ENCODE peak calls at places on chromosomes 11 and 22, in seven cellular contexts. J is HL-60, H is IMR-90, B is tibial artery, I is endothelial cell, N is AG04449, L is heart right ventricle. O is an unnamed sample.

GRCh38 chr11:35163209-35163608 is 24.2 kb downstream of the CD44 start:
- DNase-seq in B (no peak), L (no peak), I (no peak), N (no peak), J (no peak), H (no peak), O (no peak)

GRCh38 chr11:89436071-89436470 is 55.1 kb downstream of the NOX4 start:
- DNase-seq in N (peak), J (no peak), H (peak), L (no peak), B (no peak), I (no peak), O (no peak)

GRCh38 chr11:128694618-128695481 is 978 bp downstream of the FLI1 start:
- DNase-seq in B (no peak), H (no peak), I (no peak), N (no peak), L (no peak), J (no peak), O (peak)

GRCh38 chr22:39130892-39131855 is 21.3 kb downstream of the CBX7 start:
- DNase-seq in I (no peak), J (peak), H (peak), B (peak), L (no peak), N (no peak), O (peak)

GRCh38 chr11:70399681-70400112 is 1.4 kb downstream of the CTTN start:
- DNase-seq in L (peak), B (peak), I (peak), H (peak), N (peak), J (peak), O (no peak)

GRCh38 chr11:122048401-122048800 is 67.6 kb downstream of the BLID start:
- DNase-seq in N (no peak), J (no peak), L (no peak), I (no peak), H (peak), B (no peak), O (no peak)

GRCh38 chr11:86370922-86371614 is 3.6 kb upstream of the CCDC81 start:
- DNase-seq in N (peak), B (no peak), I (no peak), H (peak), L (no peak), J (peak), O (no peak)

GRCh38 chr11:92432515-92432914 is 207.9 kb downstream of the FAT3 start:
- DNase-seq in N (no peak), L (no peak), H (no peak), J (no peak), B (no peak), I (no peak), O (no peak)

GRCh38 chr22:41091139-41092022 is 1.0 kb upstream of the EP300 start:
- DNase-seq in I (peak), N (peak), J (peak), H (peak), L (peak), B (peak), O (peak)

GRCh38 chr11:46338988-46339666 is 8.1 kb upstream of the DGKZ start:
- DNase-seq in I (no peak), N (no peak), B (no peak), J (no peak), H (no peak), L (no peak), O (peak)

GRCh38 chr11:91163619-91164451 is 941.0 kb upstream of the CHORDC1 start:
- DNase-seq in B (no peak), H (peak), N (peak), J (no peak), L (no peak), I (no peak), O (no peak)

GRCh38 chr11:72589802-72590761 is 84.1 kb downstream of the PDE2A start:
- DNase-seq in N (no peak), H (no peak), I (peak), J (no peak), B (no peak), L (peak), O (peak)

GRCh38 chr11:134283461-134284230 is 7.5 kb downstream of the GLB1L3 start:
- DNase-seq in N (no peak), J (no peak), L (no peak), I (no peak), B (no peak), H (no peak), O (no peak)

GRCh38 chr11:119306373-119306890 is 10.5 kb downstream of the MCAM start:
- DNase-seq in J (no peak), L (no peak), B (peak), H (peak), N (peak), I (no peak), O (no peak)

GRCh38 chr11:72583177-72583553 is 91.1 kb downstream of the PDE2A start:
- DNase-seq in J (no peak), H (no peak), B (peak), I (no peak), L (no peak), N (no peak), O (no peak)

GRCh38 chr11:85934599-85935169 is 79.5 kb downstream of the CCDC83 start:
- DNase-seq in I (no peak), L (no peak), H (no peak), B (no peak), N (no peak), J (no peak), O (no peak)

GRCh38 chr11:27397619-27398412 is 34.8 kb upstream of the CCDC34 start:
- DNase-seq in B (no peak), L (no peak), N (no peak), J (no peak), H (no peak), I (no peak), O (no peak)

GRCh38 chr11:34192481-34193401 is 87.3 kb downstream of the NAT10 start:
- DNase-seq in H (peak), B (peak), I (no peak), L (peak), N (peak), J (no peak), O (no peak)

GRCh38 chr11:76293189-76293631 is 86.9 kb upstream of the WNT11 start:
- DNase-seq in I (no peak), N (no peak), B (no peak), H (no peak), J (no peak), L (no peak), O (no peak)

GRCh38 chr11:132504501-132505041 is 1027.7 kb downstream of the OPCML start:
- DNase-seq in L (no peak), J (no peak), N (no peak), I (no peak), B (no peak), H (no peak), O (no peak)

GRCh38 chr11:74255741-74256369 is 55.6 kb downstream of the P4HA3 start:
- DNase-seq in B (peak), J (peak), H (peak), I (peak), N (no peak), L (peak), O (peak)

GRCh38 chr11:61309739-61310138 is 14.6 kb upstream of the VWCE start:
- DNase-seq in B (no peak), N (no peak), J (no peak), L (no peak), I (no peak), H (no peak), O (no peak)

GRCh38 chr22:29130490-29130889 is 57.7 kb downstream of the KREMEN1 start:
- DNase-seq in L (no peak), N (no peak), B (no peak), J (no peak), I (no peak), H (no peak), O (no peak)

GRCh38 chr11:16778286-16778685 is 39.8 kb downstream of the C11orf58 start:
- DNase-seq in N (no peak), L (no peak), J (no peak), I (no peak), H (no peak), B (peak), O (no peak)

GRCh38 chr11:125494987-125495725 is 909 bp downstream of the FEZ1 start:
- DNase-seq in I (peak), H (peak), B (peak), N (no peak), J (peak), L (peak), O (peak)

GRCh38 chr11:380996-381395 is 11.7 kb downstream of the B4GALNT4 start:
- DNase-seq in B (no peak), N (no peak), L (no peak), J (no peak), H (no peak), I (no peak), O (no peak)

GRCh38 chr11:28619870-28620540 is 511.8 kb downstream of the METTL15 start:
- DNase-seq in I (no peak), L (no peak), H (peak), J (no peak), B (no peak), N (no peak), O (no peak)

GRCh38 chr11:13287026-13287425 is 9.4 kb downstream of the BMAL1 start:
- DNase-seq in I (no peak), J (no peak), B (no peak), L (no peak), N (no peak), H (no peak), O (no peak)

GRCh38 chr11:92473736-92474135 is 249.1 kb downstream of the FAT3 start:
- DNase-seq in N (no peak), I (no peak), J (no peak), L (no peak), H (peak), B (no peak), O (no peak)

GRCh38 chr11:72947229-72947628 is 133.0 kb downstream of the ATG16L2 start:
- DNase-seq in H (peak), L (no peak), B (no peak), I (no peak), N (no peak), J (no peak), O (no peak)

GRCh38 chr11:75797796-75798195 is 17.2 kb upstream of the UVRAG start:
- DNase-seq in H (peak), I (no peak), B (no peak), L (no peak), N (no peak), J (no peak), O (no peak)

GRCh38 chr11:94400839-94401772 is at the start of gene GPR83:
- DNase-seq in L (no peak), I (peak), N (no peak), H (peak), J (no peak), B (no peak), O (peak)

GRCh38 chr22:25750569-25751173 is 8.7 kb downstream of the MYO18B start:
- DNase-seq in I (no peak), B (no peak), N (no peak), J (no peak), H (no peak), L (no peak), O (no peak)

GRCh38 chr11:46345131-46345597 is 2.1 kb upstream of the DGKZ start:
- DNase-seq in H (no peak), L (peak), B (no peak), J (peak), I (peak), N (no peak), O (peak)

GRCh38 chr11:2890466-2891241 is 5.1 kb upstream of the CDKN1C start:
- DNase-seq in I (no peak), N (no peak), B (no peak), J (no peak), H (peak), L (no peak), O (no peak)

GRCh38 chr22:40273319-40273718 is 73.0 kb upstream of the ADSL start:
- DNase-seq in I (no peak), J (no peak), N (no peak), L (no peak), B (no peak), H (no peak), O (no peak)

GRCh38 chr11:75867778-75868374 is 52.9 kb downstream of the UVRAG start:
- DNase-seq in B (no peak), I (peak), H (peak), L (peak), N (no peak), J (peak), O (no peak)

DNA sequence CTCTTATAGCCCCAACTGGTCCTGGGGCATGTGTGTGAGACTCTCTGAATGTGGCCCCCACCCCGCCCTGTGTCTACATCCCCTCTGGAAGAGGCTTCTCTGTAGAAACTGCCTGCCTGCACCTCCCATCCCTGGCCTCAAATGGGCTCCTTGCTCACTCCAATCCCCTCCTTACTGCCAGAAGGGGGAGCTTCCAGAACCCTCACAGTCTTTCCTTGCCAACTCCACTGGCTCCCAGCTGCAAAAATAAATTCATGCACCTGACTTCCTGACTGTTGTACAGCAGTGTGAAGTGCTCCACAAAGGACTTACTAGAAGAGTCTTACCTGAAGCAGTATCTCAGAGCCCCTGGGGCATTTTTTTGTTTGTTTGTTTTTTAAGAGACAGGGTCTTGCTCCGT is 15.2 kb upstream of the SERPIND1 start:
- DNase-seq in I (no peak), B (no peak), J (no peak), H (no peak), L (no peak), N (no peak), O (no peak)
- TF ChIP-seq CTCF in I (no peak), B (no peak), J (no peak), H (no peak), L (no peak), N (no peak), O (no peak)

DNA sequence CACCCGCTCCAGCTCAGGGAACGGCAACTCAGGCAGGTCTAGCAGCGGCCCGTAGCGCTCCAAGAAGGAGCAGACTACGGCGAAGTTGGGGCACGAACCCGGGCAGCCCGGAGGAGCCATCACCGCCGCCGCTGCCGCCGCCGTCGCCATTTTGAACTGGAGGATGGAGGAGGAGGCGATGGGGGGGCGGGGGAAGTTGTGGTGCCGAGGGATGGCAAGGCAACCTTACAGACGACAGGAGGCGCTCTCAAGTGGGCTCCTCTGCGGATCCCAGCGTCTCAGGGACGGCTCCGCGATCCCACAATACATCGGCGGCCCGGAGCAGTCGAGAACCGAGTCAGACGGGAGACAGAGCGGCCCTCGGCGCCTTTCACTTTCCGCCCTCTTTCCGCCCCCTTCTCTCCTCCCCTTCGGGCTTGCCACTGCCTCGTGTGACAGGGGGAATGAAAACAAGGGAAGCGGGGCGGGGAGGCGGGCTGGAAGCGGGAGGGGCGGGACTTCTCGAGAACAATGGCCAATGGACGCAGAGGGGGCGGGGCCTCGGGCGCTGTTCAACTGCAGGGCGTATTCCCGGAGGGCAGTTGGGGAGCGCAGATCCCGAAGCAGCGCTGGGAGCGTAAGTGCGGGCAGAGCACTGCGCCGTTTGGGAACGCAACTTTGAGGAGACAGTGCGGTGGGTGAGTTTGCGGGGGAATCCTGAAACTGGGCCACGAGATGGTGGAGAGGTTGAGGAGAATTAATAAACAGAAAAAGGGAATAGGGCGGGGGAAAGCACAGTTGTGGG is at the start of the genes AAMDC and RSF1:
- DNase-seq in L (peak), H (peak), I (peak), N (peak), J (peak), B (peak), O (peak)
- TF ChIP-seq CTCF in L (peak), H (peak), I (peak), N (peak), J (peak), B (peak), O (peak)

DNA sequence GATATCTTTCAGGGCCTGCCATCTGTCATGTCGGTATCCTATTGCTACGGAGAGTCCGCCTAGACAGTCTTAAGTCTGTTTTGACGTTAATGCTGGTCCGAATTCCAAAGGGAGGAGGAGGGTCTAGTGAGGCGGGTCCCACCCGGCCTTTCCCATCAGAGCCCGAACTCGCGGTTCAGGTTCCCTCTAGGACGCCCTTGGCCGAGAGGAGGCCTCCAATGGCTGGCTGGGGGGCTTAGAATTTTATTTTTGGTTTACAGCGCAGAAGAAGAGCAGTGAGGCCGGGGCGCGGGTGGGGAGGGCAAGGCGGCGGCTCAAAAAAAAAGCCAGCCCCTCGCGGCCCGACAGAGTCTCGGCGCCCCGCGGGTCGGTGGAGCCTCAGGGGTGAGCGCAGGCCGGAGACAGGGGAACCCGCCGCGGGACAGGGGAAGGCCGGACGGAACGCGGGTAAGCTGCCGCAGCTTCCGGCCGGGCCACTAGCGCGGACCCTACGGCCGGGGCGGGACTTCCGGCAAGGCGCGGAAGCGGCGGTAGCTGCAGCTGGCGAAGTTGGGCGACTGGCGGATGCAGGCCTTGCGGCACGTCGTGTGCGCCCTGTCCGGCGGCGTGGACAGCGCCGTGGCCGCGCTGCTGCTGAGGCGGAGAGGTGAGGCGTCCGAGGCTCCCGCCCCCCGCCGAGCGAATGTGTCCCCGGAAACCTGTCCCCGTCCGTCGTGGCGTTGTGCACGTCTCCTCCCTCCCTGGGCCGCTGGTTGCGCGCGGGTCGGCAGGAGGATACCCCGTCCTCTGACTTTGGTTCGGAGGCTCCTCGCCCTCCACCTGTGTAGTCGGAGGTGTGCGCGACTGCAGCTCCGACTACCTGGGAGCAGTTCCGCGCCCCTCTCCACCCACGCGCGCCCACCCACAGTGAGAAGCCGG is at the start of gene TRMU:
- DNase-seq in J (peak), B (peak), H (peak), L (peak), I (peak), N (peak), O (peak)
- TF ChIP-seq CTCF in J (no peak), B (no peak), H (no peak), L (no peak), I (no peak), N (no peak), O (no peak)

GRCh38 chr22:47782461-47783075 is 1020.1 kb downstream of the TBC1D22A start:
- DNase-seq in N (no peak), J (no peak), L (no peak), B (no peak), I (no peak), H (no peak), O (no peak)

GRCh38 chr22:47784367-47784983 is 1022.0 kb downstream of the TBC1D22A start:
- DNase-seq in J (no peak), I (no peak), L (no peak), N (no peak), H (no peak), B (no peak), O (no peak)

GRCh38 chr22:47784991-47785390 is 1022.5 kb downstream of the TBC1D22A start:
- DNase-seq in L (no peak), H (no peak), I (no peak), J (no peak), B (no peak), N (no peak), O (no peak)

GRCh38 chr22:47781427-47782111 is 1019.1 kb downstream of the TBC1D22A start:
- DNase-seq in N (no peak), J (no peak), B (no peak), H (no peak), I (no peak), L (no peak), O (no peak)

DNA sequence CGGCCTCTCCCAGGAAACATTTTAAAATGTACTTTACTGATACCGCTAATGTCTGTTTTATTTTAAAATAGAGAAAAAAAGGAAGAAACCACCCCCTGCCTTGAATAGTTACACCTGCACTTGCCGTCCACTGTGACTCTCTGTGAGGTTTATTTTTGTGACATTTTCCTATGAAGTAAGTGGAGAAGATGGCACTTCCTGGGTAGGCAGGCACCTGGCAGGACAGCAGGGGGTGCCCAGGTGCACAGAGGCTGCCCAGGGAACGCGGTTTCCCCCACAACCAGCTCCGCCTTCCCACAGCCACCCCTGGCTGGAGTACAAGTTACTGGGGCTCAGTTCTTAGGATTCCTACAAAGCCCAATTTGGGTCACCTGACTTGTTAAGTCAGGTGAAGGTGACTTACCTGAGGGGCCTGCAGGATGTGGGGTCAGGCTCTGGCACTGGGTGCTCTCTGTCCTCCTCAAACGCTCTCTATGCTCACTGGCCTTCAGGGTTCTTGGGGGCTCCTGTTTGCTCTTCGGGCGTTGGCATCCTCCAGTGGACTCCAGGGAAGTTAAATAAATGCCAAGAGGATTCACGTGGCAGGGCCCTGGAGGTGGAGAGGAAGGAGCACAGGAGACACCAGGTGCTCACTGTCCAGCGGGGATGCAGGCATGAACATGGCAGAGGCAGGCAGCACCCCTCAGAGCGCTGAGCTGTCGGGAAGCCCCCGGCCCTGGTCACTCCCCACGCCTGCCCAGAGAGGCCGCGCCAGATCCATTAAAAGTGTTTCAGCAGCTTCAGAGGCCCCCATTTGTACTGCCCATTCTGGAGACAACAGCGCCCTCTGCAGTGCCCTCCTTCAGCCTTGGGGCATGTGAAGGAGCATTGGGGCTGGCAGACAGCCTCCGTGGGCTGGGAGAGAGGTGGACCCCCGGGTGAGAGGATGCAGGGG is 1021.2 kb downstream of the TBC1D22A start:
- DNase-seq in H (no peak), L (no peak), I (no peak), J (no peak), B (no peak), N (no peak), O (no peak)
- TF ChIP-seq CTCF in H (no peak), L (no peak), I (no peak), J (no peak), B (no peak), N (no peak), O (no peak)

O was measured in glutamatergic neuron.